ENCODE peak calls at places on chromosomes 13 and 19, in five cellular contexts. One of them, this sample, is unnamed. For H3K36me3, the result is how much of the 10 kb centered on the place peaks cover.

GRCh38 chr19:45161715-45162463 is 1.1 kb upstream of the NKPD1 start:
- DNase-seq in body of pancreas: no peak
- DNase-seq in ascending aorta: no peak
- DNase-seq in uterus: no peak
- DNase-seq in pancreas: no peak
- DNase-seq in this sample: no peak

GRCh38 chr13:93146584-93147292 is 79.9 kb upstream of the GPC6 start:
- DNase-seq in body of pancreas: no peak
- DNase-seq in ascending aorta: no peak
- DNase-seq in uterus: no peak
- DNase-seq in pancreas: no peak
- DNase-seq in this sample: no peak

GRCh38 chr13:24234200-24234915 is 73.8 kb downstream of the SPATA13 start:
- DNase-seq in body of pancreas: no peak
- DNase-seq in ascending aorta: no peak
- DNase-seq in uterus: no peak
- DNase-seq in pancreas: no peak
- DNase-seq in this sample: no peak

GRCh38 chr13:25727250-25727649 is 324.6 kb downstream of the SHISA2 start:
- DNase-seq in body of pancreas: peak
- DNase-seq in ascending aorta: no peak
- DNase-seq in uterus: no peak
- DNase-seq in pancreas: peak
- DNase-seq in this sample: no peak

GRCh38 chr19:46426506-46427162 is 2.1 kb downstream of the PNMA8C start:
- DNase-seq in body of pancreas: peak
- DNase-seq in ascending aorta: no peak
- DNase-seq in uterus: peak
- DNase-seq in pancreas: peak
- DNase-seq in this sample: no peak

GRCh38 chr19:33720691-33721682 is 75.7 kb upstream of the KCTD15 start:
- DNase-seq in body of pancreas: no peak
- DNase-seq in ascending aorta: no peak
- DNase-seq in uterus: no peak
- DNase-seq in pancreas: no peak
- DNase-seq in this sample: no peak

GRCh38 chr13:60230593-60230992 is 66.9 kb upstream of the DIAPH3 start:
- DNase-seq in body of pancreas: no peak
- DNase-seq in ascending aorta: no peak
- DNase-seq in uterus: no peak
- DNase-seq in pancreas: no peak
- DNase-seq in this sample: no peak

GRCh38 chr19:49512970-49513745 is 697 bp downstream of the FCGRT start:
- DNase-seq in body of pancreas: peak
- DNase-seq in ascending aorta: no peak
- DNase-seq in uterus: peak
- DNase-seq in pancreas: no peak
- DNase-seq in this sample: no peak

GRCh38 chr13:112066624-112067004 is 335 bp upstream of the SOX1 start:
- DNase-seq in body of pancreas: peak
- DNase-seq in ascending aorta: no peak
- DNase-seq in uterus: no peak
- DNase-seq in pancreas: peak
- DNase-seq in this sample: no peak

GRCh38 chr19:13132471-13133166 is 14.6 kb downstream of the NACC1 start:
- DNase-seq in body of pancreas: no peak
- DNase-seq in ascending aorta: no peak
- DNase-seq in uterus: no peak
- DNase-seq in pancreas: no peak
- DNase-seq in this sample: no peak

GRCh38 chr19:42629191-42629590 is 34.5 kb upstream of the CEACAM8 start:
- DNase-seq in body of pancreas: no peak
- DNase-seq in ascending aorta: no peak
- DNase-seq in uterus: no peak
- DNase-seq in pancreas: no peak
- DNase-seq in this sample: no peak

GRCh38 chr19:51450730-51451307 is 7.4 kb downstream of the SIGLEC8 start:
- DNase-seq in body of pancreas: no peak
- DNase-seq in ascending aorta: no peak
- DNase-seq in uterus: no peak
- DNase-seq in pancreas: no peak
- DNase-seq in this sample: no peak

GRCh38 chr19:18386543-18387251 is 739 bp downstream of the GDF15 start:
- DNase-seq in body of pancreas: no peak
- DNase-seq in ascending aorta: no peak
- DNase-seq in uterus: no peak
- DNase-seq in pancreas: no peak
- DNase-seq in this sample: no peak

GRCh38 chr19:18384775-18385174 is 1.2 kb upstream of the GDF15 start:
- DNase-seq in body of pancreas: no peak
- DNase-seq in ascending aorta: no peak
- DNase-seq in uterus: no peak
- DNase-seq in pancreas: no peak
- DNase-seq in this sample: no peak

GRCh38 chr19:18387395-18387794 is 1.4 kb downstream of the GDF15 start:
- DNase-seq in body of pancreas: no peak
- DNase-seq in ascending aorta: no peak
- DNase-seq in uterus: no peak
- DNase-seq in pancreas: no peak
- DNase-seq in this sample: no peak

GRCh38 chr19:18385359-18385674 is 641 bp upstream of the GDF15 start:
- DNase-seq in body of pancreas: no peak
- DNase-seq in ascending aorta: no peak
- DNase-seq in uterus: no peak
- DNase-seq in pancreas: no peak
- DNase-seq in this sample: no peak

DNA sequence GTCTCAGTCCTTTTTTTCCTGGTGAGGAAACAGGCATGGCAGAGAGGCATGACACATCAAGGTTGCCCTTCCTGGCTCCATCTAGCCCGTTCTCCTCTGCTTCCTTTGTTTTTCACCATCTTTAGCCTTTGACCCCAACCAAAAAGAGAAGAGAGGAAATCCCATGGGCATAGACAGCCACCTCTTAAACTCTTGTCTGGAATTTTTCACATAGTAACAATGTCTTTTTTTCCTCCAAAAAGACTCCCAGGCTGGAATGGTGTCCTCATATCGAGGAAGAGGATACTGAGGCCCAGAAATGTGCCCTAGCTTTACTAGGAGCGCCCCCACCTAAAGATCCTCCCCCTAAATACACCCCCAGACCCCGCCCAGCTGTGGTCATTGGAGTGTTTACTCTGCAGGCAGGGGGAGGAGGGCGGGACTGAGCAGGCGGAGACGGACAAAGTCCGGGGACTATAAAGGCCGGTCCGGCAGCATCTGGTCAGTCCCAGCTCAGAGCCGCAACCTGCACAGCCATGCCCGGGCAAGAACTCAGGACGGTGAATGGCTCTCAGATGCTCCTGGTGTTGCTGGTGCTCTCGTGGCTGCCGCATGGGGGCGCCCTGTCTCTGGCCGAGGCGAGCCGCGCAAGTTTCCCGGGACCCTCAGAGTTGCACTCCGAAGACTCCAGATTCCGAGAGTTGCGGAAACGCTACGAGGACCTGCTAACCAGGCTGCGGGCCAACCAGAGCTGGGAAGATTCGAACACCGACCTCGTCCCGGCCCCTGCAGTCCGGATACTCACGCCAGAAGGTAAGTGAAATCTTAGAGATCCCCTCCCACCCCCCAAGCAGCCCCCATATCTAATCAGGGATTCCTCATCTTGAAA is at the start of gene GDF15:
- DNase-seq in body of pancreas: peak
- DNase-seq in ascending aorta: no peak
- DNase-seq in uterus: peak
- DNase-seq in pancreas: peak
- DNase-seq in this sample: peak
- H3K4me3 ChIP-seq in body of pancreas: peak
- H3K4me3 ChIP-seq in ascending aorta: peak
- H3K4me3 ChIP-seq in uterus: no peak
- H3K4me3 ChIP-seq in pancreas: peak
- H3K4me3 ChIP-seq in this sample: peak

GRCh38 chr13:20796791-20797513 is 23.2 kb upstream of the EEF1AKMT1 start:
- DNase-seq in body of pancreas: no peak
- DNase-seq in ascending aorta: no peak
- DNase-seq in uterus: no peak
- DNase-seq in pancreas: no peak
- DNase-seq in this sample: no peak
- H3K36me3 ChIP-seq in body of pancreas: under half
- H3K36me3 ChIP-seq in ascending aorta: under half
- H3K36me3 ChIP-seq in uterus: under half
- H3K36me3 ChIP-seq in pancreas: under half
- H3K36me3 ChIP-seq in this sample: under half

DNA sequence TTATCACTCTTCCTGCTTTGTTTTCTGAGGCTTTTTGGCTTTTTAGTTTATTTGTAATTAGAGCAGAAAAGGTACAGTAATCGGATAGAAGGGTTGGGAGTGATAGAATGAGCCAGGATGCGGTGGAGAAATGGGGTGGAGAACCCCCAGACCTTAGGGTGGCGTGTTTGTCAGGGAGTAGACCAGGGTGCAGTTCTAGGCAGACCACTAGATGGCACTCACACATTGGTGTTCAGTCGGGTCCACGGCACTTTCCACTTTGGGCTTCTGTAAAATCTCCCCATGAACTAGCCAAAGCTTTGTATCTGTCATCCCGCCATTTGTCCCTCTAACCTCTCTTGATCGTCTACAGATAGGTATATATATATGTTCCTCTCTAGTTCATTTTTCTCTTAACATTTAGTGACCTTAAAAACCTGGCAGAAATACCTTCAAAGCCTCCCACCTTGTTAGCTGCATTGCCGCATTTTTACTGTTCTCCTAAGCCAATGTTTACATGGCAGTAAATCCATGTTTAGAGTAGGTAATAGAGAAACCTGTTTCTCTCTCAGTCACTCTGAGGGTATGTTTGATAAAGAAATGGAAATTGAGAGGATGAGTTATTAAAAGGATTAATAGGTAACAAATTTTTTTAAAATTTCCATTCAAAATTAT is 154.9 kb downstream of the TM9SF2 start:
- DNase-seq in body of pancreas: peak
- DNase-seq in ascending aorta: no peak
- DNase-seq in uterus: peak
- DNase-seq in pancreas: peak
- DNase-seq in this sample: no peak
- H3K4me3 ChIP-seq in body of pancreas: no peak
- H3K4me3 ChIP-seq in ascending aorta: no peak
- H3K4me3 ChIP-seq in uterus: no peak
- H3K4me3 ChIP-seq in pancreas: no peak
- H3K4me3 ChIP-seq in this sample: no peak

GRCh38 chr13:39023761-39024160 is 14.1 kb downstream of the PROSER1 start:
- DNase-seq in body of pancreas: no peak
- DNase-seq in ascending aorta: no peak
- DNase-seq in uterus: no peak
- DNase-seq in pancreas: no peak
- DNase-seq in this sample: no peak
- H3K36me3 ChIP-seq in body of pancreas: under half
- H3K36me3 ChIP-seq in ascending aorta: half or more
- H3K36me3 ChIP-seq in uterus: under half
- H3K36me3 ChIP-seq in pancreas: under half
- H3K36me3 ChIP-seq in this sample: under half

This sample was measured in BJ.